ENCODE peak calls at places on chromosomes 2 and 18, in four cellular contexts. One of them, this sample, is unnamed.

GRCh38 chr18:55420665-55420964 is 167.4 kb downstream of the TCF4 start:
- DNase-seq in Panc1: no peak
- DNase-seq in ascending aorta: no peak
- DNase-seq in dorsolateral prefrontal cortex: no peak
- DNase-seq in this sample: no peak

GRCh38 chr2:151637284-151637781 is 96.9 kb downstream of the NEB start:
- DNase-seq in dorsolateral prefrontal cortex: no peak
- DNase-seq in Panc1: no peak
- DNase-seq in ascending aorta: no peak
- DNase-seq in this sample: no peak

GRCh38 chr18:75162467-75162866 is 46.5 kb downstream of the PTGR3 start:
- DNase-seq in Panc1: no peak
- DNase-seq in dorsolateral prefrontal cortex: no peak
- DNase-seq in ascending aorta: no peak
- DNase-seq in this sample: no peak

GRCh38 chr2:141582213-141582612 is 548.6 kb downstream of the LRP1B start:
- DNase-seq in Panc1: no peak
- DNase-seq in ascending aorta: no peak
- DNase-seq in dorsolateral prefrontal cortex: no peak
- DNase-seq in this sample: no peak

GRCh38 chr2:230541934-230542380 is 126.0 kb downstream of the SP100 start:
- DNase-seq in ascending aorta: no peak
- DNase-seq in Panc1: no peak
- DNase-seq in dorsolateral prefrontal cortex: no peak
- DNase-seq in this sample: no peak

GRCh38 chr2:46865181-46865970 is 50.2 kb downstream of the MCFD2 start:
- DNase-seq in dorsolateral prefrontal cortex: no peak
- DNase-seq in Panc1: no peak
- DNase-seq in ascending aorta: no peak
- DNase-seq in this sample: no peak

GRCh38 chr2:128520340-128520739 is 201.7 kb upstream of the HS6ST1 start:
- DNase-seq in ascending aorta: no peak
- DNase-seq in Panc1: no peak
- DNase-seq in dorsolateral prefrontal cortex: no peak
- DNase-seq in this sample: no peak

GRCh38 chr2:113711857-113712256 is 44.6 kb downstream of the SLC35F5 start:
- DNase-seq in Panc1: no peak
- DNase-seq in dorsolateral prefrontal cortex: no peak
- DNase-seq in ascending aorta: no peak
- DNase-seq in this sample: no peak

GRCh38 chr18:45596048-45596447 is 19.2 kb upstream of the SLC14A2 start:
- DNase-seq in ascending aorta: no peak
- DNase-seq in dorsolateral prefrontal cortex: no peak
- DNase-seq in Panc1: no peak
- DNase-seq in this sample: no peak

GRCh38 chr2:12721571-12722444 is 5.1 kb downstream of the TRIB2 start:
- DNase-seq in ascending aorta: no peak
- DNase-seq in Panc1: no peak
- DNase-seq in dorsolateral prefrontal cortex: no peak
- DNase-seq in this sample: no peak

GRCh38 chr2:125745514-125745913 is 910.4 kb upstream of the GYPC start:
- DNase-seq in dorsolateral prefrontal cortex: no peak
- DNase-seq in ascending aorta: no peak
- DNase-seq in Panc1: peak
- DNase-seq in this sample: no peak

DNA sequence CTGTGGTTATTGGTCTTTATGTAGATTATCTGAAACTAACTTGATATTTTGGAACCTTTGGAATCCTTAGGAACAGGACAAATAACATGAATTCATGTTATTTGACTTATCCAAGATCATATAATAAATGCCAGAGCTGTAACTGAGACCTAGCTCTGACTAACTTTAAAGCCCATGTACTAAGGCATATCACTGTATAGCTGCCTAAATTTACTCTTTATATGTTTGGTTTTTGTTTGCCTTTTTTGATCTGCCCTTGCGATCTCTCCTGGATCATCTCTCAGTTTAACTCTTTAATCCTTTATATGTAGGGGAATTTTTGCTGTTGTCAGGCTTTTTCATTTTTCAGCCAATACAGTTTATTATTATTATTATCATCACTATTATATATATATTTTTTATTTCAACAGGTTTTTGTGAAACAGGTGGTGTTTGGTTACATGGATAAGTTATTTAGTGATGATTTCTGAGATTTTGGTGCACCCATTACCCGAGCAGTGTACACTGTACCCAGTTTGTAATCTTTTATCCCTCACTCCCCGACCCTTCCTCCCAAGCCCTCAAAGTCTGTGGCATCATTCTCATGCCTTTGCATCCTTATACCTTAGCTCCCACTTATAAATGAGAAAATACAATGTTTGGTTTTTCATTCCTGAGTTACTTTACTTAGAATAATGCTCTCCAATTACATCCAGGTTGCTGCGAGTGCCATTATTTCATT is 48.8 kb downstream of the APLF start:
- DNase-seq in ascending aorta: no peak
- DNase-seq in Panc1: no peak
- DNase-seq in dorsolateral prefrontal cortex: no peak
- DNase-seq in this sample: no peak
- TF ChIP-seq CTCF in ascending aorta: no peak
- TF ChIP-seq CTCF in Panc1: no peak
- TF ChIP-seq CTCF in dorsolateral prefrontal cortex: no peak
- TF ChIP-seq CTCF in this sample: no peak

DNA sequence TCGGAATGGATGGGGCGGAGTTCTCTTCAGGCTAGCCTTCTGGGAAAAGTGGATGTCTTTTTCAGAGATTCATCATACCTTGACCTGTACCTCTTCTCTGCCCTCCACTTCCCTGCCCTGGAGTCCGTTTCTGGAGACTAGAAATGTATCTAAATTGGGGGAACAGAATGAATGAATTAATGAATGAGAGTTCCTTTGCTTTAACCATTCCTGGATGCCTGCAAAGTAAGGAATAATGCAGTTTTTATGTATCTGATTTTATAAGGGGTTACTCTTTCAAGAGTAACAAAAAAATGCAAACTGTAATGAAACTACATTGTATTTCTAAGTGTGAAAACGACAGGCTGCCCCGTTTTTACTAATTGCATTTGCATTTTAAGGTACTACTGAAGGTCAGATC is 2.0 kb downstream of the SOWAHC start:
- DNase-seq in Panc1: no peak
- DNase-seq in ascending aorta: no peak
- DNase-seq in dorsolateral prefrontal cortex: no peak
- DNase-seq in this sample: no peak
- TF ChIP-seq CTCF in Panc1: no peak
- TF ChIP-seq CTCF in ascending aorta: no peak
- TF ChIP-seq CTCF in dorsolateral prefrontal cortex: no peak
- TF ChIP-seq CTCF in this sample: no peak

DNA sequence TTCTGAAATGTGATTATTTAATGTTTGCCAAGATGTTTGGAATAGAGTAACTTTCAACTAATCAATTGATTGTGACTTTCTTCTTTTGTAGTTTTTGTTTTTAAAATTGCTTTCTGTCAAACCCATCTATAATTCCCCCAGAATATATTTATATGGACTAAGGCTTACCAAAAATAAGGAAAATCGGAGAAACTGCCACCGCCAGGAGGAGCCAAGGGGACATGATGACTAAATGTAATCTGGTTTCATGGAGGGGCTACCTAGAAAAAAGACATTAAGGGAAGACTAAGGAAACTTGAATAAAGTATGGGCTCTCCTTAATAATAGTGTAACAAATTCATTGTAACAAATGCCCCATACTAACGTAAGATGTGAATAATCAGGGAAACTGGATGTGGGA is 19.5 kb downstream of the BOLA3 start:
- DNase-seq in ascending aorta: no peak
- DNase-seq in Panc1: no peak
- DNase-seq in dorsolateral prefrontal cortex: no peak
- DNase-seq in this sample: no peak
- TF ChIP-seq CTCF in ascending aorta: no peak
- TF ChIP-seq CTCF in Panc1: peak
- TF ChIP-seq CTCF in dorsolateral prefrontal cortex: no peak
- TF ChIP-seq CTCF in this sample: peak

DNA sequence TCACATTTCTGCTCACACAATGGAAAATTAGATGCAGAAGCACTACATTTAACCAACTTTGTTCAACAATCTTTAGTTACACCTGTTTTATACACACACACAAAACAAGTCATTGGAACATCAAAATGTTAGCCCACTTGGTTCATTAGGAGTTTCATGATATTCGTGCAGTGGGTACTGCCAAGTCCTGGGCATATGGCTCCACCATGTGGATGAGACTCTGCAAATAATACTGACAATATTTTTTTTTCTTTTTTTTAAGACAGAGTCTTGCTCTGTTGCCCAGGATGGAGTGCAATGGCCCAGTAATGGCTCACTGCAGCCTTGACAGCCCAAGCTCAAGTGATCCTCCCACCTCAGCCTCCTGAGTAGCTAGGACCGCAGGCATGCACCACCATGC is 34.5 kb upstream of the GRB14 start:
- DNase-seq in ascending aorta: no peak
- DNase-seq in dorsolateral prefrontal cortex: no peak
- DNase-seq in Panc1: no peak
- DNase-seq in this sample: no peak
- TF ChIP-seq CTCF in ascending aorta: no peak
- TF ChIP-seq CTCF in dorsolateral prefrontal cortex: no peak
- TF ChIP-seq CTCF in Panc1: no peak
- TF ChIP-seq CTCF in this sample: no peak

GRCh38 chr2:181438298-181438697 is 18.9 kb upstream of the ITGA4 start:
- DNase-seq in Panc1: no peak
- DNase-seq in ascending aorta: no peak
- DNase-seq in dorsolateral prefrontal cortex: no peak
- DNase-seq in this sample: no peak
- TF ChIP-seq CTCF in Panc1: peak
- TF ChIP-seq CTCF in ascending aorta: no peak
- TF ChIP-seq CTCF in dorsolateral prefrontal cortex: no peak
- TF ChIP-seq CTCF in this sample: no peak

GRCh38 chr18:70578480-70578879 is 289.6 kb downstream of the SOCS6 start:
- DNase-seq in dorsolateral prefrontal cortex: no peak
- DNase-seq in ascending aorta: no peak
- DNase-seq in Panc1: no peak
- DNase-seq in this sample: no peak
- TF ChIP-seq CTCF in dorsolateral prefrontal cortex: no peak
- TF ChIP-seq CTCF in ascending aorta: no peak
- TF ChIP-seq CTCF in Panc1: peak
- TF ChIP-seq CTCF in this sample: no peak

GRCh38 chr2:74104839-74105238 is 42.9 kb downstream of the BOLA3 start:
- DNase-seq in dorsolateral prefrontal cortex: no peak
- DNase-seq in ascending aorta: no peak
- DNase-seq in Panc1: no peak
- DNase-seq in this sample: no peak
- TF ChIP-seq CTCF in dorsolateral prefrontal cortex: peak
- TF ChIP-seq CTCF in ascending aorta: peak
- TF ChIP-seq CTCF in Panc1: no peak
- TF ChIP-seq CTCF in this sample: peak

This sample was measured in AG04450.